ENCODE peak calls at places on chromosomes 11 and 22, in four cellular contexts. Q is cardiac muscle cell, K is stomach, V is BE2C. P is an unnamed sample.
A peak's percentile ranks its signal among the peaks of the same experiment; 100 is the strongest.

GRCh38 chr11:94722735-94723134 is 45.4 kb upstream of the AMOTL1 start:
- DNase-seq in V (no peak), K (no peak), Q (no peak), P (no peak)

GRCh38 chr22:36589856-36590255 is 60.9 kb upstream of the EIF3D start:
- DNase-seq in V (peak; percentile 47), K (no peak), Q (no peak), P (no peak)

GRCh38 chr22:30208631-30209603 is 37.6 kb downstream of the LIF start:
- DNase-seq in Q (no peak), V (peak; percentile 48), K (peak; percentile 75), P (no peak)

GRCh38 chr22:27424319-27424718 is 377.2 kb downstream of the MN1 start:
- DNase-seq in Q (no peak), K (no peak), V (no peak), P (no peak)

GRCh38 chr11:63906585-63906984 is 10.4 kb downstream of the RCOR2 start:
- DNase-seq in K (peak; percentile 37), V (peak; percentile 25), Q (no peak), P (peak; percentile 38)

GRCh38 chr22:26479043-26479791 is 4.4 kb downstream of the HPS4 start:
- DNase-seq in Q (no peak), V (no peak), K (no peak), P (no peak)

GRCh38 chr11:134124660-134125451 is 56.0 kb downstream of the JAM3 start:
- DNase-seq in V (peak; percentile 78), K (peak; percentile 40), Q (peak; percentile 78), P (no peak)

GRCh38 chr11:46291441-46292143 is 14.1 kb downstream of the CREB3L1 start:
- DNase-seq in K (peak; percentile 50), V (no peak), Q (peak; percentile 31), P (no peak)

GRCh38 chr11:73040046-73040445 is 102.1 kb downstream of the FCHSD2 start:
- DNase-seq in Q (no peak), V (no peak), K (no peak), P (peak; percentile 83)

GRCh38 chr22:44211946-44212930 is 31.5 kb downstream of the PARVG start:
- DNase-seq in V (no peak), Q (peak; percentile 51), K (no peak), P (no peak)

GRCh38 chr11:120810251-120810650 is 213.7 kb upstream of the TBCEL start:
- DNase-seq in Q (no peak), V (no peak), K (no peak), P (no peak)

GRCh38 chr11:72058416-72059034 is 21.8 kb downstream of the NUMA1 start:
- DNase-seq in K (no peak), Q (no peak), V (no peak), P (peak; percentile 31)

GRCh38 chr11:102007567-102008437 is 39.4 kb upstream of the CFAP300 start:
- DNase-seq in K (peak; percentile 50), Q (peak; percentile 65), V (no peak), P (peak; percentile 51)

GRCh38 chr11:117551761-117552343 is 224.2 kb downstream of the CEP164 start:
- DNase-seq in K (no peak), V (no peak), Q (no peak), P (no peak)

GRCh38 chr22:19679476-19680099 is 34.7 kb upstream of the SEPTIN5 start:
- DNase-seq in Q (peak; percentile 33), K (peak; percentile 60), V (peak; percentile 51), P (no peak)

GRCh38 chr11:1367721-1368120 is 22.0 kb upstream of the BRSK2 start:
- DNase-seq in Q (no peak), V (no peak), K (no peak), P (no peak)

GRCh38 chr11:67006029-67006884 is 16.7 kb upstream of the SYT12 start:
- DNase-seq in Q (no peak), V (peak; percentile 85), K (no peak), P (peak; percentile 90)

GRCh38 chr22:30309981-30310672 is 16.6 kb downstream of the TBC1D10A start:
- DNase-seq in K (peak; percentile 77), Q (no peak), V (no peak), P (no peak)

DNA sequence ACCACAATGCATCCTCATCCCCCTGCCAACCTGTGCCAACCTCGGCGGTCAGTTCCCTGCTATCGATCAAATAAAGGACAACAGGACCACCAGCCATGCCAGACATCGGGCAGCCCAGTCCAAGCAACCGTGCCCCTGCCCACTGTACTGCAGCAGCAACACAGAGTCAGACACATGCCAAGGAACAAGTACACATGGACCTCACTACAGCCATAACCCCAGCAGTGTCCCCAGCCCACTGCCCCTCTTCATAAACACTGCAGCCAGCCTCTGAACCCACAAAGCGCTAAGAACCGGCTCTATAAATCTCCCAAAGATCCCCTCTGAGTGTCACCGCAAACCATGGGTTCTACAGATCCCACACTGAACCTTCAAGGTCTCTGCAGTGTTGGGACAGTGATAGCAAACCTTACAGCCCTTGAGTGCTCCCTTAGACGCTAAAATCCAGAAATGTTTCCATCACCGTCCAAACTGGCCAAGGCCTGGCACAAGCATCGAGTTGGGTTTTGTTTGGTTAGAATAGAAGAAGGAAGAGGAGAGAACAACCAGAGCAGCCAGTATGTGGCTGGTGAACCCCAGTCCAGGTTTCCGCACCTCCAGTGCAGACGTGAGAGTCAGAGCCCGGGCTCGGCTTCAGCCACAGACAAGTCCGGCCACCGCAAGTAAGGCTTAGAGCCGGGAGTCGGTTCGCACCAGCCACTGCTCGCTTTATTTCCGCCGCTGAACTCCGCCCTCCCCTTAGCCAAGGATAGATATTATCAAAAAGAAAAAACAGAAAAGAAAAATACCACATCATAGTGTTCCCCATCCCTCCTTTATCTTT is 7.9 kb downstream of the PAX6 start:
- DNase-seq in Q (no peak), V (no peak), K (no peak), P (no peak)
- H3K27me3 ChIP-seq in Q (peaks cover 100% of the 10 kb centered on the region), V (peaks cover 95% of the 10 kb centered on the region), K (peaks cover 100% of the 10 kb centered on the region), P (no peaks in the 10 kb centered on the region)

GRCh38 chr11:75383246-75383645 is 16.1 kb upstream of the RPS3 start:
- DNase-seq in V (no peak), K (no peak), Q (no peak), P (peak; percentile 42)
- H3K4me3 ChIP-seq in V (no peak overlapping the region), K (no peak overlapping the region), Q (no peak overlapping the region), P (no peak overlapping the region)

DNA sequence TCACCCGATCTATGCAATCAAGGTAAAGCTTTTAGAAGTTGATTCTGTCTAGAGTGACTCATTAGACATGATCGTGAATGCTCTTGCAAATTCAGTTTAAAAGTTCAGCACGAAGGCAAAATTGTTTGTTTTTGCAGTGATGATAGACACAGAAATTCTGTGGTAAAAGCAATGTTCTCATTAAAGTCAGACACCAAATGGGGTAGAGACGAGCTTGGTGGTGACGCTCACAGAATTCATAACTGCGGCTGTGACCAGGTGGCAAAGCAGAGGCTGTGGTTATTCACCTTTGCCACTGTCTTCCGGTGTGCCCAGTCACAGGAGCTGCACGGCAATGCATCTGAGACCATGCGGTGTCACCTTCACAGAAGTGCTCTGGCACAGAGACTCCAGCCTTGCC is 83.4 kb downstream of the WNT7B start:
- DNase-seq in Q (no peak), V (peak; percentile 1), K (no peak), P (no peak)
- H3K27me3 ChIP-seq in Q (no peaks in the 10 kb centered on the region), V (no peaks in the 10 kb centered on the region), K (peaks cover 91% of the 10 kb centered on the region), P (no peaks in the 10 kb centered on the region)

GRCh38 chr11:10551845-10552352 is 10.9 kb upstream of the RNF141 start:
- DNase-seq in V (no peak), K (no peak), Q (no peak), P (no peak)
- H3K4me3 ChIP-seq in V (no peak overlapping the region), K (no peak overlapping the region), Q (no peak overlapping the region), P (no peak overlapping the region)

GRCh38 chr22:22044153-22044552 is 61.6 kb upstream of the TOP3B start:
- DNase-seq in K (no peak), Q (no peak), V (no peak), P (no peak)

GRCh38 chr22:22040908-22041307 is 58.3 kb upstream of the TOP3B start:
- DNase-seq in V (no peak), Q (no peak), K (no peak), P (no peak)

GRCh38 chr22:22043296-22044078 is 60.9 kb upstream of the TOP3B start:
- DNase-seq in K (no peak), V (no peak), Q (no peak), P (no peak)

GRCh38 chr22:22042009-22042408 is 59.4 kb upstream of the TOP3B start:
- DNase-seq in V (no peak), Q (no peak), K (no peak), P (no peak)

GRCh38 chr22:22042599-22043295 is 60.2 kb upstream of the TOP3B start:
- DNase-seq in K (no peak), Q (no peak), V (no peak), P (no peak)
- H3K27me3 ChIP-seq in K (peaks cover 17% of the 10 kb centered on the region), Q (peaks cover 84% of the 10 kb centered on the region), V (peaks cover 33% of the 10 kb centered on the region), P (peaks cover 14% of the 10 kb centered on the region)

GRCh38 chr22:49855491-49855911 is 1.9 kb downstream of the ZBED4 start:
- DNase-seq in V (no peak), K (no peak), Q (no peak), P (peak; percentile 27)
- H3K4me3 ChIP-seq in V (peak overlapping the region; percentile 86), K (peak overlapping the region; percentile 89), Q (no peak overlapping the region), P (no peak overlapping the region)

P was measured in SJCRH30.